ENCODE peak calls at places on chromosomes 13 and 19, in four cellular contexts. G, V, O and J are unnamed samples.

GRCh38 chr13:90689111-90689510 is 658.4 kb upstream of the MIR17HG start:
- DNase-seq in O (no peak), V (no peak), G (no peak), J (no peak)

GRCh38 chr19:50432658-50433057 is at the start of gene MYBPC2:
- DNase-seq in G (no peak), O (no peak), V (no peak), J (no peak)

GRCh38 chr19:48720251-48720612 is 707 bp upstream of the MAMSTR start:
- DNase-seq in O (no peak), V (no peak), G (no peak), J (no peak)

GRCh38 chr13:98454389-98454881 is 122.5 kb downstream of the STK24 start:
- DNase-seq in O (no peak), V (peak), G (no peak), J (peak)

GRCh38 chr13:45603338-45603737 is 12.2 kb downstream of the ERICH6B start:
- DNase-seq in G (no peak), O (no peak), V (no peak), J (no peak)

GRCh38 chr19:18098891-18099622 is 1.5 kb downstream of the MAST3 start:
- DNase-seq in V (no peak), O (peak), G (no peak), J (no peak)

GRCh38 chr13:24097064-24097463 is 63.5 kb upstream of the SPATA13 start:
- DNase-seq in G (no peak), O (peak), V (peak), J (peak)

GRCh38 chr19:54183431-54183830 is 5.9 kb downstream of the MBOAT7 start:
- DNase-seq in V (no peak), G (no peak), O (no peak), J (no peak)

GRCh38 chr13:44972956-44973581 is 16.2 kb downstream of the NUFIP1 start:
- DNase-seq in G (no peak), V (no peak), O (no peak), J (no peak)

GRCh38 chr13:98525452-98525851 is 51.5 kb downstream of the STK24 start:
- DNase-seq in V (no peak), G (no peak), O (no peak), J (no peak)

GRCh38 chr13:46520188-46520587 is 32.8 kb upstream of the LRCH1 start:
- DNase-seq in G (no peak), V (no peak), O (no peak), J (no peak)

GRCh38 chr19:1273263-1274041 is 1.9 kb upstream of the FAM174C start:
- DNase-seq in O (no peak), V (no peak), G (no peak), J (no peak)

GRCh38 chr19:17865364-17866311 is 5.9 kb downstream of the RPL18A start:
- DNase-seq in G (no peak), O (peak), V (no peak), J (no peak)

GRCh38 chr19:39544201-39544903 is 4.4 kb upstream of the EID2 start:
- DNase-seq in V (no peak), G (no peak), O (no peak), J (no peak)

GRCh38 chr13:66644855-66645460 is 585.2 kb downstream of the PCDH9 start:
- DNase-seq in O (no peak), V (no peak), G (no peak), J (no peak)